ENCODE peak calls at places on chromosomes 3 and 15, in six cellular contexts. P is AG04450; T is glutamatergic neuron; R is psoas muscle; Z is AG10803; O is CD4-positive, alpha-beta T cell. Y is an unnamed sample.

GRCh38 chr3:196288141-196288460 is 575 bp upstream of the PCYT1A start:
- DNase-seq in P (no peak), T (no peak), R (no peak), Z (peak; percentile 44), O (no peak), Y (no peak)

GRCh38 chr3:43317461-43318316 is 31.3 kb downstream of the SNRK start:
- DNase-seq in P (no peak), T (no peak), R (no peak), Z (peak; percentile 50), O (no peak), Y (no peak)

GRCh38 chr3:107829185-107829584 is 261.6 kb downstream of the CD47 start:
- DNase-seq in P (no peak), T (no peak), R (no peak), Z (no peak), O (no peak), Y (no peak)

GRCh38 chr3:43307649-43308048 is 21.3 kb downstream of the SNRK start:
- DNase-seq in P (no peak), T (no peak), R (no peak), Z (no peak), O (no peak), Y (no peak)

GRCh38 chr3:172192830-172193415 is 153.5 kb downstream of the FNDC3B start:
- DNase-seq in P (no peak), T (no peak), R (no peak), Z (no peak), O (no peak), Y (no peak)

GRCh38 chr3:149332781-149333517 is 487 bp downstream of the TM4SF18 start:
- DNase-seq in P (no peak), T (no peak), R (no peak), Z (no peak), O (no peak), Y (no peak)

GRCh38 chr3:124885466-124886167 is 1.5 kb downstream of the ITGB5 start:
- DNase-seq in P (no peak), T (no peak), R (no peak), Z (peak; percentile 85), O (no peak), Y (no peak)

GRCh38 chr3:179670311-179670710 is 17.5 kb downstream of the USP13 start:
- DNase-seq in P (no peak), T (no peak), R (no peak), Z (no peak), O (no peak), Y (no peak)

GRCh38 chr3:102207173-102207572 is 227.6 kb upstream of the ZPLD1 start:
- DNase-seq in P (no peak), T (no peak), R (no peak), Z (peak; percentile 95), O (no peak), Y (no peak)

GRCh38 chr3:133040696-133041523 is 2.7 kb downstream of the TMEM108 start:
- DNase-seq in P (peak; percentile 59), T (peak; percentile 85), R (peak; percentile 81), Z (peak; percentile 67), O (no peak), Y (no peak)

GRCh38 chr3:98612587-98612986 is 19.2 kb upstream of the CPOX start:
- DNase-seq in P (no peak), T (no peak), R (no peak), Z (no peak), O (no peak), Y (no peak)
- TF ChIP-seq CTCF in P (no peak), T (no peak), R (no peak), Z (no peak), O (no peak), Y (no peak)

GRCh38 chr15:90932660-90932991 is 277 bp upstream of the HDDC3 start:
- DNase-seq in P (no peak), T (no peak), R (no peak), Z (no peak), O (no peak), Y (no peak)
- TF ChIP-seq CTCF in P (no peak), T (peak; percentile 59), R (no peak), Z (no peak), O (peak; percentile 10), Y (peak; percentile 68)

GRCh38 chr3:15405448-15406050 is 21.8 kb downstream of the METTL6 start:
- DNase-seq in P (peak; percentile 23), T (no peak), R (no peak), Z (peak; percentile 72), O (no peak), Y (no peak)
- TF ChIP-seq CTCF in P (peak; percentile 68), T (peak; percentile 65), R (peak; percentile 65), Z (peak; percentile 72), O (peak; percentile 63), Y (peak; percentile 73)

GRCh38 chr3:152836269-152836668 is 1.3 kb downstream of the P2RY1 start:
- DNase-seq in P (no peak), T (no peak), R (no peak), Z (no peak), O (no peak), Y (no peak)

GRCh38 chr3:152833089-152833488 is 1.8 kb upstream of the P2RY1 start:
- DNase-seq in P (no peak), T (no peak), R (no peak), Z (no peak), O (no peak), Y (no peak)

GRCh38 chr3:152834354-152835310 is at the start of gene P2RY1:
- DNase-seq in P (no peak), T (peak; percentile 70), R (peak; percentile 72), Z (peak; percentile 16), O (no peak), Y (no peak)

GRCh38 chr3:152832046-152832445 is 2.9 kb upstream of the P2RY1 start:
- DNase-seq in P (no peak), T (no peak), R (no peak), Z (no peak), O (no peak), Y (no peak)

GRCh38 chr3:152835311-152836102 is 576 bp downstream of the P2RY1 start:
- DNase-seq in P (no peak), T (peak; percentile 69), R (peak; percentile 83), Z (peak; percentile 34), O (no peak), Y (no peak)
- TF ChIP-seq CTCF in P (no peak), T (no peak), R (peak; percentile 25), Z (peak; percentile 23), O (no peak), Y (no peak)

DNA sequence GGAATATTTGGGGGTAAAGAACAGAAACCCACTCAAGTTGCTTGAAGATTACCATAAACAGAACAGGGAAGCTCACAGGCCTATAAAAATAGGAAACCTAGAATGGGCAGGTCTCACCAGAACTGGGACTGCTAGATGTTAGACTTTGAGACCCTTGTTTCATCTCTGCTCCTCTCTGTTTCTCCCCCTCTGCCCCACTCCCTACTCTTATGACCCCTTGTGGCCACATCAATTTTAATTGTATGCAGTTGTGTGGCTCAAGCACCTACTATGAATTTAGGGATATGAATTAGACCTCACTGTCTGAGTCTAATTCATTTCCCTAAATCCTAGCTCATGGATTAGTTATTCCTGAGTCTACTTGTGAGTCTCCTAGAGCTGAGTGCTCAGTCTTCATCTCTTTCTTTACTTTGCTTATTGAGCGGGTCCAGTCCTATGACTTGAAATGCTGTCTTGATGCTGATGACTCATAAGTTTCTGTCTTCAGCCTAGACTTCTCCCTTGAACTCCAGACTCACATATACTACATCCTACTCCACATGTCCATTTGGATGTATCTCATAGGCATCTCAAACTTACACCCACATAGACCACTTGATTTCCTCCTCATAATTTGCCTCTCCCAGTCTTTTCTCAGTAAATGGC is 78.7 kb downstream of the ITPR1 start:
- DNase-seq in P (no peak), T (no peak), R (no peak), Z (no peak), O (no peak), Y (no peak)
- TF ChIP-seq CTCF in P (no peak), T (no peak), R (peak; percentile 15), Z (no peak), O (peak; percentile 22), Y (peak; percentile 13)

GRCh38 chr3:78659386-78659987 is 1108.3 kb downstream of the ROBO1 start:
- DNase-seq in P (peak; percentile 23), T (no peak), R (no peak), Z (peak; percentile 37), O (no peak), Y (no peak)
- TF ChIP-seq CTCF in P (peak; percentile 60), T (peak; percentile 91), R (peak; percentile 71), Z (peak; percentile 63), O (peak; percentile 69), Y (peak; percentile 42)

DNA sequence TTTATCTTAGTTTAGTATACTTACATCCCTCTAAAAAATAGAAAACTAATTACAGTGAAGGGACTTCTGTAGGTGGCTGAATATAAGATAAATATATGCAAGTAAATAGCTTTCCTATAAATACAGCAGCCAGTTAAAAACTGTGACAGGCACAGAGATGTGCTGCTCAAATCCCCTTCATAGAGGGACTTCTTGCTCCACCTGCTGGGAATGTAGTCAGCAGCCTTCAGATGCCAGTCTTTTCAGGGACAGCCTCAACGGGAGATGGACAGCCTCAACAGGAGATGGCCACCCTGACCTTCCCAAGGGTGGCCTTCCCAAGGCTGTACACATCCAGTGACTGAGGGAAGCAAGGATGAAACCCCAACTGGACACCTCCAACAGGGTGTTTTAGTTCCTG is 15.7 kb upstream of the PRR23E start:
- DNase-seq in P (no peak), T (no peak), R (no peak), Z (no peak), O (no peak), Y (no peak)
- TF ChIP-seq CTCF in P (no peak), T (no peak), R (peak; percentile 47), Z (peak; percentile 14), O (no peak), Y (no peak)

GRCh38 chr15:29740692-29741311 is 81.5 kb downstream of the TJP1 start:
- DNase-seq in P (no peak), T (no peak), R (no peak), Z (no peak), O (no peak), Y (no peak)
- TF ChIP-seq CTCF in P (peak; percentile 11), T (no peak), R (no peak), Z (peak; percentile 23), O (no peak), Y (no peak)

GRCh38 chr15:58840048-58840447 is 68.9 kb downstream of the MINDY2 start:
- DNase-seq in P (no peak), T (no peak), R (no peak), Z (peak; percentile 16), O (no peak), Y (no peak)
- TF ChIP-seq CTCF in P (no peak), T (no peak), R (no peak), Z (no peak), O (peak; percentile 1), Y (no peak)

Y was measured in natural killer cell.